ENCODE peak calls at places on chromosomes 3 and 15, in eight cellular contexts. L is H1, A is ovary, C is HepG2, Q is A549, F is transverse colon, D is sigmoid colon, V is stomach. P is an unnamed sample.

GRCh38 chr3:110381992-110382391 is 689.6 kb upstream of the NECTIN3 start:
- DNase-seq in F (no peak), Q (no peak), C (no peak), L (no peak), A (no peak), D (no peak), V (no peak), P (no peak)

GRCh38 chr3:10352146-10352911 is 31.4 kb upstream of the SEC13 start:
- DNase-seq in C (no peak), D (no peak), L (no peak), A (no peak), Q (peak; percentile 62), F (no peak), V (no peak), P (no peak)

GRCh38 chr3:13234664-13235063 is 161.4 kb upstream of the IQSEC1 start:
- DNase-seq in F (no peak), D (no peak), Q (no peak), L (no peak), C (no peak), V (no peak), A (no peak), P (no peak)

GRCh38 chr3:42010530-42010929 is 48.6 kb upstream of the ULK4 start:
- DNase-seq in Q (no peak), V (no peak), A (no peak), L (no peak), F (peak; percentile 53), D (no peak), C (no peak), P (no peak)

GRCh38 chr15:74040115-74040850 is 42.1 kb downstream of the GOLGA6A start:
- DNase-seq in A (no peak), L (peak; percentile 27), D (peak; percentile 90), C (no peak), Q (peak; percentile 15), V (no peak), F (peak; percentile 48), P (no peak)

GRCh38 chr3:13882876-13883275 is 3.0 kb upstream of the WNT7A start:
- DNase-seq in A (no peak), V (no peak), C (no peak), D (no peak), L (no peak), F (no peak), Q (no peak), P (no peak)

GRCh38 chr15:69011641-69012040 is 2.9 kb upstream of the NOX5 start:
- DNase-seq in L (no peak), V (no peak), Q (no peak), F (no peak), C (no peak), A (no peak), D (no peak), P (no peak)

GRCh38 chr3:13414040-13414729 is 5.9 kb downstream of the NUP210 start:
- DNase-seq in A (no peak), V (peak; percentile 56), C (no peak), D (no peak), L (no peak), F (peak; percentile 77), Q (no peak), P (peak; percentile 76)

DNA sequence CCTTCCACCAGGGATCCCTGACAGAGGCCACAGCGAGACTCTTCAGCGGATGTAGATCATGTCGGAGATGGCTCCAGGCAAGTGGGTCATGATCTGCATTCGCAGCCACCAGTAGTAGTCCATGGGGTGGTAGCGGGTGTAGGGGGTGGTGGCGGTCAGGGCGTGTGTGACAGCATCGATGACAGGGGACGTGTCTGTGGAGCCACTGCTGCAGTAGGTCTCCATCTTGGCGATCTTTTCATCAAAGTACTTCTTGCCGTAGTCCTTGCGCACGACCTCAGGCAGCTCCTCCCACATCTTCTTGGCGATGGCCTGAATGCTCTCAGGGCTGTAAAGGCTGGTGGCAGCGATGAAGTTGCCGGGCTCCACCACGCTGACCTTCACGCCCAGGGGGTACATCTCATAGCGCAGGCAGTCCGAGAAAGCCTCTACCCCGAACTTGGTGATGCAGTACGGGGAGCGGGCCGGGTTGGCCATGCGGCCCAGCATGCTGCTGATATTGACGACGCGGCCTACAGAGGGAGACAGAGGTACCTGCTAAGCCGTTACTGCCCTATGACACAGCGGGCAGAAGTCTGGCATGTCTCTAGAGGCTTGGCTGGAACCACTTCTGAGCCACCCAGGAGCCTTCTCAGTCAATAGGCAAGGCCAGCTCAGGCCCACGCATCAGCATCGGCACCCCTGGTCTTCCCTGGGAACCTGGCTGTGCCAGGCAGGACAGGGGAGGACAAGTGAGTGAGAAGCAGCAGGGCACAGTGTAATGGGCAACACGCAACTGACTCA is 43.7 kb downstream of the BDH1 start:
- DNase-seq in D (no peak), C (no peak), F (no peak), A (no peak), Q (peak; percentile 45), V (no peak), L (no peak), P (no peak)
- TF ChIP-seq CTCF in D (no peak), C (peak; percentile 33), F (no peak), A (no peak), Q (no peak), V (no peak), L (peak; percentile 76), P (no peak)

GRCh38 chr15:81955709-81956108 is 90.1 kb downstream of the MEX3B start:
- DNase-seq in A (no peak), D (no peak), C (no peak), Q (no peak), F (no peak), L (no peak), V (no peak), P (no peak)

GRCh38 chr15:81962438-81962837 is 83.4 kb downstream of the MEX3B start:
- DNase-seq in L (no peak), F (no peak), A (no peak), V (no peak), C (no peak), Q (no peak), D (no peak), P (no peak)

GRCh38 chr15:81959196-81959595 is 86.6 kb downstream of the MEX3B start:
- DNase-seq in V (no peak), L (no peak), A (no peak), D (no peak), Q (no peak), F (no peak), C (no peak), P (no peak)

GRCh38 chr15:81954158-81954783 is 91.5 kb downstream of the MEX3B start:
- DNase-seq in C (no peak), V (no peak), A (no peak), F (no peak), Q (no peak), D (no peak), L (no peak), P (no peak)

GRCh38 chr15:81957698-81958097 is 88.1 kb downstream of the MEX3B start:
- DNase-seq in A (no peak), V (no peak), L (no peak), D (no peak), Q (no peak), C (no peak), F (no peak), P (no peak)
- TF ChIP-seq EP300 in A (no peak), V (no peak), L (no peak), D (no peak), Q (no peak), C (no peak), F (no peak), P (no peak)

DNA sequence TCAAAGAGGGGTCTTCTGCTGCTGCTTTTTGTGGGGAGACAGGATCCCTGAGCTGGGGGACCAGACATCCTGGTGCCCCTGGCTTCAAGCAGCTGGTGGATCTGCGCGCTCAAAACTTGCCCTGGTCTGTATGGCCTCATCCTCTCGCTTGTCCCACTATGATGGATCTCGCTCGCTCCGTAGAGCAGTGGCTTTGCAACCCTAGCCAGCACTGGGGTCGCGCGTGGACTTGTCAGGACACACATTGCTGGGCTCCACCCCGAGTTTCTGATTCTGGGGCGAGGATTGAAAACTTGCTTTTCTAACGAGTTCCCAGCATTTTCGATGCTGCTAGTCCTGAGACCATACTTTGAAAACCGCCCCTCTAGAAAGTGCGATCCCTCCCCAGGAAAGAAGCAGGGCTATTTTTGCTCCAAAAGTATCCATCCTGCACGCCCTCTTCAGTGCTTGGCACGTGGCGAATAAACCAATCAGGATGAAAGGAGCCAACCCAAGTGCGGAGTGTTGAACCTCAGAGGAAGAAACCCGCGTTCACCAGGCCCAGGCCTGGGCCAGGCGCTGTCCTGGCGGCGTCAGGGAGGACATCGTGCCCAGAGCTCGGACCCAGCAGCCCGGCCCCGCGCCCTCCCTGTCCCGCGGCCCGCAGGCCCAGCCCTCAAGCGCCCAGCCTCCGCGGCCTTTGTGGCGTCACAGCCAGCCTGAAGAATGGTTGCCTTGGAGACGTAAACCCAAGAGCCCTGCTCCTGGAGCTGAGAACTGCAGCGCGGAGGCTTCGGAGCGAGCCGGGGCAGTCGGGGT is at the start of gene CFAP100:
- DNase-seq in A (peak; percentile 51), L (peak; percentile 36), V (peak; percentile 44), D (peak; percentile 78), C (no peak), F (peak; percentile 24), Q (no peak), P (peak; percentile 91)
- H3K4me3 ChIP-seq in A (peak within 1 kb of the TSS; percentile 1), L (peak within 1 kb of the TSS; percentile 58), V (peak within 1 kb of the TSS; percentile 36), D (no peak within 1 kb of the TSS), C (no peak within 1 kb of the TSS), F (no peak within 1 kb of the TSS), Q (no peak within 1 kb of the TSS), P (no peak within 1 kb of the TSS)

GRCh38 chr15:61197187-61197586 is 31.9 kb downstream of the RORA start:
- DNase-seq in V (no peak), C (no peak), A (no peak), L (no peak), F (no peak), Q (no peak), D (no peak), P (peak; percentile 46)

GRCh38 chr15:61198722-61199121 is 30.4 kb downstream of the RORA start:
- DNase-seq in A (no peak), F (no peak), Q (no peak), V (no peak), L (no peak), D (no peak), C (no peak), P (no peak)

GRCh38 chr15:61196156-61196555 is 32.9 kb downstream of the RORA start:
- DNase-seq in L (no peak), F (no peak), V (no peak), A (no peak), Q (no peak), D (no peak), C (no peak), P (no peak)

GRCh38 chr15:61196711-61197110 is 32.4 kb downstream of the RORA start:
- DNase-seq in F (no peak), D (no peak), V (no peak), L (no peak), Q (no peak), A (no peak), C (no peak), P (no peak)

DNA sequence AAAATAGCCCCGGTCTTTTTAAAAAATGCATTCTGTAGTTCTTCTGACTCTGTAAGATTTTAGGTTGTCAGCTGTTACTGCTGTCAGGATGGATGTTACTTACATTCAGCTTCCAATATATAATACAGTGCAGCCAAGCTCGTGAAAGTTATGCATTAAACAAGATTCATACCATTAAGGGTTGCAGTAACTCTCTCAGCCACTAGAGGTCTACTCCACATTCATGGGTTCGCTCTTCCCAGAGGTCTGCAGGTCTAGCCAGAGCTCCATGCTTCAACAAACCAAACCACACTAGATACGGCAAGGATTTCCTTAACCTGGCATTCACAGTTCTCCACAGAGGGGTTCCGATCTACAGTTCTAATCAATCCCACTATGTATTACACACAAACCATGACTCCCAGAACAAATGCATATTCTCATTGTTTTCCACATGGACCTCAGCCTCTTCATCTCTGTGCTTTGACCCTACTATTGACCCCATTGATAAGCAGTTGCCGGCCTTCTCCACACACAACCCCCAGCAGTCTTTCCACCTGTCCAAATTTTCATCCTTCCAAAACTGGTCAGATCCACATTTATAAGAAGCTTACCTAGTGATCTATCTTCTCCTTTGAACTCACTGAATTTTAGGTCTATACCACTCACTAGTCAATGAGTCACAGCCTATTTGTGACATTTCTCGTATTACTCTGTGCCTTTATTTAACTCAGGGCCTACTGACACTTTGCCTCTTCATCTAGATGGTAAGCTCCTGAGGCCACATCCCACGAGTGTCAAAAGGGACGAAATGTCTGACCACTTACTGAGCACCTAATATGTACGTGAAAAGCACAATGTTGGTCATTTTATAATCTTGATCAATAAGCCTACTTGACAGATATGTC is 33.7 kb downstream of the RORA start:
- DNase-seq in V (no peak), Q (peak; percentile 71), A (no peak), L (no peak), D (no peak), C (peak; percentile 23), F (no peak), P (no peak)
- TF ChIP-seq CTCF in V (peak; percentile 16), Q (peak; percentile 41), A (peak; percentile 11), L (peak; percentile 76), D (no peak), C (peak; percentile 66), F (peak; percentile 64), P (peak; percentile 61)